ENCODE peak calls at places on chromosomes 13 and 19, in eight cellular contexts. W is hepatocyte, L is PC-3, D is fibroblast of lung, H is gastrocnemius medialis, S is BJ, X is esophagus squamous epithelium, C is fibroblast of pulmonary artery. T is an unnamed sample.

GRCh38 chr13:32381539-32381938 is 46.4 kb downstream of the N4BP2L1 start:
- DNase-seq in W (peak; percentile 44), L (peak; percentile 4), D (peak; percentile 4), H (no peak), S (no peak), X (no peak), C (peak; percentile 63), T (peak; percentile 3)

GRCh38 chr19:16899566-16900075 is 10.8 kb downstream of the F2RL3 start:
- DNase-seq in W (peak; percentile 46), L (peak; percentile 60), D (no peak), H (no peak), S (no peak), X (no peak), C (peak; percentile 45), T (no peak)

GRCh38 chr19:53782698-53783097 is 41.4 kb downstream of the NLRP12 start:
- DNase-seq in W (no peak), L (no peak), D (no peak), H (no peak), S (no peak), X (no peak), C (no peak), T (no peak)

GRCh38 chr19:5693195-5694166 is 3.4 kb downstream of the RPL36 start:
- DNase-seq in W (peak; percentile 10), L (no peak), D (no peak), H (no peak), S (no peak), X (no peak), C (no peak), T (no peak)

GRCh38 chr13:74443623-74444022 is 309.4 kb upstream of the KLF12 start:
- DNase-seq in W (no peak), L (peak; percentile 84), D (peak; percentile 90), H (no peak), S (peak; percentile 47), X (no peak), C (peak; percentile 87), T (peak; percentile 18)

GRCh38 chr19:45975296-45975695 is 1.6 kb upstream of the NOVA2 start:
- DNase-seq in W (no peak), L (no peak), D (no peak), H (no peak), S (no peak), X (no peak), C (no peak), T (no peak)

GRCh38 chr13:40190656-40191100 is 475.8 kb downstream of the FOXO1 start:
- DNase-seq in W (peak; percentile 86), L (peak; percentile 33), D (peak; percentile 89), H (no peak), S (peak; percentile 29), X (peak; percentile 19), C (peak; percentile 85), T (peak; percentile 61)

GRCh38 chr19:55441692-55442321 is 1.3 kb downstream of the SHISA7 start:
- DNase-seq in W (no peak), L (no peak), D (no peak), H (no peak), S (no peak), X (no peak), C (no peak), T (no peak)

GRCh38 chr13:32988588-32989256 is 27.5 kb upstream of the KL start:
- DNase-seq in W (no peak), L (no peak), D (no peak), H (no peak), S (no peak), X (no peak), C (no peak), T (no peak)

GRCh38 chr19:10820173-10820572 is 15.8 kb downstream of the TMED1 start:
- DNase-seq in W (peak; percentile 8), L (peak; percentile 11), D (no peak), H (no peak), S (no peak), X (no peak), C (no peak), T (no peak)

GRCh38 chr19:16051254-16052025 is 24.9 kb upstream of the TPM4 start:
- DNase-seq in W (no peak), L (peak; percentile 15), D (no peak), H (no peak), S (no peak), X (no peak), C (peak; percentile 39), T (no peak)

GRCh38 chr13:105678072-105678471 is 857.4 kb downstream of the EFNB2 start:
- DNase-seq in W (no peak), L (no peak), D (no peak), H (no peak), S (no peak), X (no peak), C (no peak), T (no peak)

GRCh38 chr19:8221161-8221560 is 12.0 kb downstream of the CERS4 start:
- DNase-seq in W (no peak), L (no peak), D (no peak), H (no peak), S (no peak), X (no peak), C (no peak), T (no peak)

GRCh38 chr19:8389891-8390616 is at the start of gene RAB11B:
- DNase-seq in W (peak; percentile 100), L (peak; percentile 100), D (peak; percentile 100), H (peak; percentile 100), S (peak; percentile 99), X (peak; percentile 97), C (peak; percentile 100), T (peak; percentile 99)

GRCh38 chr19:9836021-9836420 is 903 bp downstream of the PIN1 start:
- DNase-seq in W (no peak), L (peak; percentile 59), D (peak; percentile 22), H (no peak), S (no peak), X (no peak), C (peak; percentile 44), T (no peak)

GRCh38 chr13:33016414-33017409 is at the start of gene KL:
- DNase-seq in W (peak; percentile 37), L (no peak), D (peak; percentile 6), H (no peak), S (no peak), X (no peak), C (no peak), T (no peak)

GRCh38 chr13:92574499-92574898 is 652.1 kb upstream of the GPC6 start:
- DNase-seq in W (no peak), L (no peak), D (peak; percentile 9), H (no peak), S (no peak), X (no peak), C (no peak), T (no peak)

GRCh38 chr19:13260883-13261653 is 110.9 kb downstream of the IER2 start:
- DNase-seq in W (peak; percentile 62), L (peak; percentile 98), D (peak; percentile 88), H (peak; percentile 14), S (peak; percentile 73), X (no peak), C (peak; percentile 68), T (peak; percentile 52)
- TF ChIP-seq CTCF in W (no peak), L (peak; percentile 38), D (no peak), H (no peak), S (no peak), X (no peak), C (no peak), T (no peak)

GRCh38 chr13:30906411-30906990 is 430 bp downstream of the MEDAG start:
- DNase-seq in W (no peak), L (no peak), D (peak; percentile 17), H (no peak), S (no peak), X (no peak), C (no peak), T (no peak)
- H3K4me3 ChIP-seq in W (no peak overlapping the region), L (no peak overlapping the region), D (peak overlapping the region; percentile 40), H (peak overlapping the region; percentile 46), S (no peak overlapping the region), X (peak overlapping the region; percentile 34), C (peak overlapping the region; percentile 60), T (peak overlapping the region; percentile 34)

GRCh38 chr19:43552616-43553015 is 19.6 kb downstream of the ZNF575 start:
- DNase-seq in W (no peak), L (no peak), D (no peak), H (no peak), S (no peak), X (no peak), C (no peak), T (no peak)

GRCh38 chr19:43554317-43554895 is 20.9 kb downstream of the XRCC1 start:
- DNase-seq in W (no peak), L (no peak), D (no peak), H (no peak), S (no peak), X (no peak), C (no peak), T (no peak)

GRCh38 chr19:43552198-43552450 is 19.1 kb downstream of the ZNF575 start:
- DNase-seq in W (no peak), L (no peak), D (no peak), H (no peak), S (no peak), X (no peak), C (no peak), T (no peak)

GRCh38 chr19:43553656-43554055 is 20.7 kb downstream of the ZNF575 start:
- DNase-seq in W (no peak), L (no peak), D (no peak), H (no peak), S (no peak), X (no peak), C (no peak), T (no peak)

DNA sequence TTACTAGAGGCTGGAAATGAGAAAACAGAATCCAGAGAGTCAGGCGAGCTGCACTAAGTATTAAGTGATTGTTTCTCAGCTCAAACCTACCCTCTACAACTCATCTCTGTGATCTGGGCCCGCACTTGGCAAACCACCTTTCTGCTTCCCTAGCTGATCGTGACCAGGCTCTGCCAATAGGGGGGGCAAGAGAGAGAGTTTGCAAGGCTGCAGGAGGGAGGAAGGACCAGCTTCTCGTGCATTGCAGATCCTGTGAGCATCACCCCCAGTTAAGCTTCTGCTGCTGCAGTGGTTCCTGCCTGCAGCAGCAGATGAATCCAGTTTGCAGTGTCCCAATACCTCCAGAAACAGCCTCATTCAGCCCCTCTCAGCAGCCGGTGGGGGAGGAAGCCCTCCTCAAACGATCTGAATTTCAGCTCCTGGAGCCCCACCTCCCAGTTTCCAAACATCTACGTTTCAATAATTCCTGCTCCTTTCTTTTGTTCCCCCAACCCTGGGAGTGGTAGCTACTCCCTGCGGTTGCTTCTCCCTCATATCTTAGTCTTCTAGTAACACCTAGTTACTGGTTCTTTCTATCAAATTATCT is 20.0 kb downstream of the XRCC1 start:
- DNase-seq in W (peak; percentile 83), L (peak; percentile 56), D (peak; percentile 48), H (peak; percentile 30), S (no peak), X (no peak), C (peak; percentile 79), T (no peak)
- TF ChIP-seq CTCF in W (peak; percentile 63), L (peak; percentile 71), D (peak; percentile 96), H (peak; percentile 20), S (peak; percentile 92), X (peak; percentile 61), C (peak; percentile 91), T (peak; percentile 91)

GRCh38 chr19:47022140-47022536 is 2.5 kb downstream of the NPAS1 start:
- DNase-seq in W (peak; percentile 3), L (no peak), D (no peak), H (no peak), S (no peak), X (no peak), C (no peak), T (no peak)
- H3K4me3 ChIP-seq in W (no peak overlapping the region), L (no peak overlapping the region), D (no peak overlapping the region), H (no peak overlapping the region), S (no peak overlapping the region), X (no peak overlapping the region), C (no peak overlapping the region), T (no peak overlapping the region)

GRCh38 chr13:45683701-45684100 is 18.4 kb upstream of the CBY2 start:
- DNase-seq in W (no peak), L (no peak), D (no peak), H (no peak), S (no peak), X (no peak), C (no peak), T (no peak)
- TF ChIP-seq CTCF in W (no peak), L (peak; percentile 44), D (no peak), H (no peak), S (peak; percentile 20), X (no peak), C (peak; percentile 4), T (peak; percentile 28)

T was measured in epithelial cell of proximal tubule.